ENCODE peak calls at places on chromosomes 12 and 14, in eight cellular contexts. T, I, E, W, N, Y, G and Z are unnamed samples. For H3K36me3 and H3K4me1, the result is how much of the 10 kb centered on the place peaks cover.

GRCh38 chr12:9340422-9341259 is 132.4 kb upstream of the PZP start:
- DNase-seq in G (peak), W (no peak), I (no peak), E (no peak), N (no peak), T (no peak), Y (peak), Z (no peak)

GRCh38 chr12:6605425-6606330 is 1.5 kb downstream of the CHD4 start:
- DNase-seq in T (no peak), N (no peak), Y (peak), E (peak), W (peak), G (peak), I (peak), Z (peak)

GRCh38 chr12:28583771-28584261 is 393.6 kb downstream of the CCDC91 start:
- DNase-seq in T (no peak), Y (peak), E (no peak), W (no peak), G (peak), N (no peak), I (no peak), Z (no peak)

GRCh38 chr12:79692860-79693605 is 2.3 kb upstream of the PAWR start:
- DNase-seq in G (peak), I (no peak), N (no peak), T (no peak), E (no peak), W (no peak), Y (peak), Z (no peak)

GRCh38 chr12:116674643-116675183 is 63.2 kb downstream of the SPRING1 start:
- DNase-seq in N (no peak), E (no peak), I (no peak), W (no peak), T (no peak), Y (no peak), G (no peak), Z (no peak)

GRCh38 chr14:50053935-50054334 is 62.4 kb downstream of the VCPKMT start:
- DNase-seq in T (no peak), E (no peak), G (no peak), W (no peak), I (no peak), N (no peak), Y (no peak), Z (no peak)

GRCh38 chr12:3313066-3313465 is 177.9 kb upstream of the PRMT8 start:
- DNase-seq in E (no peak), N (no peak), T (no peak), I (no peak), Y (peak), G (peak), W (no peak), Z (no peak)

GRCh38 chr14:89176090-89176757 is 240.8 kb downstream of the FOXN3 start:
- DNase-seq in G (no peak), N (no peak), Y (no peak), I (no peak), W (no peak), T (no peak), E (no peak), Z (no peak)

GRCh38 chr12:119239040-119239439 is 60.3 kb downstream of the HSPB8 start:
- DNase-seq in N (no peak), T (no peak), I (no peak), G (no peak), W (no peak), E (no peak), Y (no peak), Z (no peak)

GRCh38 chr12:32609966-32610365 is 69.1 kb upstream of the DNM1L start:
- DNase-seq in I (no peak), N (no peak), Y (no peak), E (no peak), G (no peak), W (no peak), T (no peak), Z (no peak)
- H3K36me3 ChIP-seq in I (under half), N (half or more), Y (under half), E (under half), G (under half), W (under half), T (half or more), Z (under half)

GRCh38 chr12:1766110-1766509 is 54.3 kb upstream of the LRTM2 start:
- DNase-seq in I (no peak), T (no peak), E (no peak), G (no peak), W (no peak), Y (no peak), N (no peak), Z (no peak)
- H3K4me1 ChIP-seq in I (under half), T (under half), E (under half), G (under half), W (under half), Y (under half), N (under half), Z (under half)

DNA sequence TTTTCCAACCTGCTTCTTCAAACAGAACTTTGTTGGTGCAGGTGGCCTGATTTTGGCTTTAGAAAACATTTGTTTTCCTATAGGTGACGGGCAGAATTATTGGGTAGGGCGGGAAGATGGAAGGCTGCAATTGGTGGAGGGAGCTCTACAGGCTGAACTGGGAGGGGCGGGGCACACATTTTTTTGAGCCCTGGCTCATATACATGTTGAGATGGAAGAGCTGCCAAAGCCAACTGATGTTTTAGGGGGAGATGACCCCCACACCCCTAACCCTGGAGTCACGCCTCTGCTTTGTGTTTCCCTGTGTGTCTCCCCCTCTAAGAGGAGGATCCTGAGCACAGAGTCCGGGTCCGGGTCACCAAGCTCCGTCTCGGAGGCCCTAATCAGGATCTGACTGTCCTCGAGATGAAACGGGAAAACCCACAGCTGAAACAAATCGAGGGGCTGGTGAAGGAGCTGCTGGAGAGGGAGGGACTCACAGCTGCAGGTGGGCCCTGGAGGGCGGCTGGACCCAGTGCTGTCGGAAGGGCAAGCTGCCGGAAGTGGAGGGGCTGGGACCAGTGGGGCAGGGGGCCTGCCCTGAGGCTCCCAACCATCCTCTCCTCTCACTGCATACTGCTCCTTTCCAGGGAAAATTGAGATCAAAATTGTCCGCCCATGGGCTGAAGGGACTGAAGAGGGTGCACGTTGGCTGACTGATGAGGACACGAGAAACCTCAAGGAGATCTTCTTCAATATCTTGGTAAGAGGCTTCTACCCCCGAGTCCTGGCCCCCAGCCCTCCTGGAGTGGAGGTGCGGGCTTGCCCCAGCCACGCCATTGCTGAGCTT is 18.6 kb downstream of the AGAP2 start:
- DNase-seq in Y (no peak), T (no peak), N (no peak), G (no peak), W (no peak), E (no peak), I (no peak), Z (no peak)
- H3K36me3 ChIP-seq in Y (under half), T (half or more), N (half or more), G (under half), W (under half), E (under half), I (under half), Z (under half)

GRCh38 chr12:47910486-47910885 is 5.7 kb upstream of the VDR start:
- DNase-seq in G (no peak), Y (no peak), W (no peak), N (peak), T (no peak), I (peak), E (no peak), Z (no peak)
- H3K4me1 ChIP-seq in G (under half), Y (under half), W (under half), N (under half), T (under half), I (under half), E (under half), Z (under half)